ENCODE peak calls at places on chromosomes 4 and X, in seven cellular contexts. One of them, this sample, is unnamed.

GRCh38 chrX:122770581-122770980 is 413.5 kb upstream of the GRIA3 start:
- DNase-seq in bronchial epithelial cell: no peak
- DNase-seq in mammary epithelial cell: no peak
- DNase-seq in psoas muscle: no peak
- DNase-seq in astrocyte: peak
- DNase-seq in upper lobe of left lung: no peak
- DNase-seq in transverse colon: no peak
- DNase-seq in this sample: no peak

GRCh38 chrX:10617964-10618342 is 2.4 kb downstream of the MID1 start:
- DNase-seq in bronchial epithelial cell: peak
- DNase-seq in upper lobe of left lung: no peak
- DNase-seq in astrocyte: peak
- DNase-seq in psoas muscle: no peak
- DNase-seq in mammary epithelial cell: peak
- DNase-seq in transverse colon: no peak
- DNase-seq in this sample: no peak

GRCh38 chr4:23877758-23878229 is 12.1 kb downstream of the PPARGC1A start:
- DNase-seq in transverse colon: peak
- DNase-seq in psoas muscle: no peak
- DNase-seq in bronchial epithelial cell: peak
- DNase-seq in upper lobe of left lung: no peak
- DNase-seq in mammary epithelial cell: no peak
- DNase-seq in astrocyte: peak
- DNase-seq in this sample: peak

GRCh38 chrX:132676561-132677186 is 187.8 kb upstream of the MBNL3 start:
- DNase-seq in astrocyte: no peak
- DNase-seq in upper lobe of left lung: no peak
- DNase-seq in psoas muscle: no peak
- DNase-seq in bronchial epithelial cell: peak
- DNase-seq in mammary epithelial cell: no peak
- DNase-seq in transverse colon: no peak
- DNase-seq in this sample: no peak

GRCh38 chr4:110636231-110636676 is 13.4 kb upstream of the PITX2 start:
- DNase-seq in transverse colon: no peak
- DNase-seq in mammary epithelial cell: no peak
- DNase-seq in upper lobe of left lung: no peak
- DNase-seq in bronchial epithelial cell: no peak
- DNase-seq in psoas muscle: peak
- DNase-seq in astrocyte: no peak
- DNase-seq in this sample: no peak

GRCh38 chr4:145507636-145508035 is 26.0 kb downstream of the SMAD1 start:
- DNase-seq in psoas muscle: no peak
- DNase-seq in bronchial epithelial cell: peak
- DNase-seq in astrocyte: peak
- DNase-seq in mammary epithelial cell: peak
- DNase-seq in upper lobe of left lung: no peak
- DNase-seq in transverse colon: no peak
- DNase-seq in this sample: peak

GRCh38 chr4:102828497-102828808 is 1.1 kb upstream of the UBE2D3 start:
- DNase-seq in psoas muscle: no peak
- DNase-seq in upper lobe of left lung: no peak
- DNase-seq in bronchial epithelial cell: no peak
- DNase-seq in astrocyte: no peak
- DNase-seq in mammary epithelial cell: no peak
- DNase-seq in transverse colon: no peak
- DNase-seq in this sample: no peak

GRCh38 chr4:112523008-112523440 is 7.0 kb upstream of the NEUROG2 start:
- DNase-seq in bronchial epithelial cell: no peak
- DNase-seq in astrocyte: peak
- DNase-seq in transverse colon: peak
- DNase-seq in upper lobe of left lung: no peak
- DNase-seq in psoas muscle: no peak
- DNase-seq in mammary epithelial cell: peak
- DNase-seq in this sample: peak

GRCh38 chr4:69322055-69322454 is 41.8 kb downstream of the UGT2B28 start:
- DNase-seq in astrocyte: peak
- DNase-seq in upper lobe of left lung: no peak
- DNase-seq in bronchial epithelial cell: peak
- DNase-seq in psoas muscle: no peak
- DNase-seq in mammary epithelial cell: peak
- DNase-seq in transverse colon: no peak
- DNase-seq in this sample: peak

GRCh38 chrX:105822138-105823091 is at the start of gene NRK:
- DNase-seq in astrocyte: peak
- DNase-seq in upper lobe of left lung: no peak
- DNase-seq in transverse colon: no peak
- DNase-seq in psoas muscle: peak
- DNase-seq in bronchial epithelial cell: no peak
- DNase-seq in mammary epithelial cell: no peak
- DNase-seq in this sample: peak

GRCh38 chr4:96652821-96653220 is 812.9 kb downstream of the PDHA2 start:
- DNase-seq in psoas muscle: peak
- DNase-seq in bronchial epithelial cell: no peak
- DNase-seq in astrocyte: no peak
- DNase-seq in upper lobe of left lung: no peak
- DNase-seq in transverse colon: no peak
- DNase-seq in mammary epithelial cell: no peak
- DNase-seq in this sample: no peak

GRCh38 chr4:149887091-149887490 is 71.4 kb upstream of the IQCM start:
- DNase-seq in transverse colon: no peak
- DNase-seq in mammary epithelial cell: peak
- DNase-seq in bronchial epithelial cell: peak
- DNase-seq in astrocyte: peak
- DNase-seq in psoas muscle: no peak
- DNase-seq in upper lobe of left lung: no peak
- DNase-seq in this sample: no peak

GRCh38 chrX:68999351-68999750 is 165.9 kb downstream of the PJA1 start:
- DNase-seq in mammary epithelial cell: peak
- DNase-seq in psoas muscle: no peak
- DNase-seq in transverse colon: no peak
- DNase-seq in bronchial epithelial cell: peak
- DNase-seq in astrocyte: peak
- DNase-seq in upper lobe of left lung: no peak
- DNase-seq in this sample: no peak

GRCh38 chr4:109658871-109659410 is 44.3 kb downstream of the CASP6 start:
- DNase-seq in psoas muscle: no peak
- DNase-seq in astrocyte: no peak
- DNase-seq in upper lobe of left lung: no peak
- DNase-seq in bronchial epithelial cell: peak
- DNase-seq in transverse colon: no peak
- DNase-seq in mammary epithelial cell: no peak
- DNase-seq in this sample: peak

GRCh38 chr4:22019676-22020075 is 71.1 kb upstream of the KCNIP4 start:
- DNase-seq in bronchial epithelial cell: peak
- DNase-seq in psoas muscle: no peak
- DNase-seq in astrocyte: peak
- DNase-seq in transverse colon: no peak
- DNase-seq in upper lobe of left lung: no peak
- DNase-seq in mammary epithelial cell: no peak
- DNase-seq in this sample: peak

GRCh38 chrX:80285131-80285773 is 135.0 kb upstream of the TENT5D start:
- DNase-seq in astrocyte: no peak
- DNase-seq in psoas muscle: no peak
- DNase-seq in transverse colon: peak
- DNase-seq in mammary epithelial cell: peak
- DNase-seq in bronchial epithelial cell: peak
- DNase-seq in upper lobe of left lung: no peak
- DNase-seq in this sample: peak

GRCh38 chrX:137562096-137562495 is 3.8 kb upstream of the ZIC3 start:
- DNase-seq in psoas muscle: no peak
- DNase-seq in astrocyte: no peak
- DNase-seq in bronchial epithelial cell: no peak
- DNase-seq in transverse colon: no peak
- DNase-seq in mammary epithelial cell: no peak
- DNase-seq in upper lobe of left lung: no peak
- DNase-seq in this sample: no peak

GRCh38 chr4:44186096-44186849 is 262.3 kb downstream of the KCTD8 start:
- DNase-seq in psoas muscle: no peak
- DNase-seq in bronchial epithelial cell: no peak
- DNase-seq in astrocyte: no peak
- DNase-seq in transverse colon: no peak
- DNase-seq in upper lobe of left lung: no peak
- DNase-seq in mammary epithelial cell: no peak
- DNase-seq in this sample: no peak

GRCh38 chr4:30399476-30399875 is 320.7 kb upstream of the PCDH7 start:
- DNase-seq in upper lobe of left lung: no peak
- DNase-seq in astrocyte: no peak
- DNase-seq in mammary epithelial cell: no peak
- DNase-seq in transverse colon: no peak
- DNase-seq in psoas muscle: no peak
- DNase-seq in bronchial epithelial cell: no peak
- DNase-seq in this sample: no peak

GRCh38 chr4:39719804-39720580 is 22.1 kb downstream of the UBE2K start:
- DNase-seq in bronchial epithelial cell: peak
- DNase-seq in upper lobe of left lung: no peak
- DNase-seq in astrocyte: peak
- DNase-seq in transverse colon: no peak
- DNase-seq in mammary epithelial cell: peak
- DNase-seq in psoas muscle: no peak
- DNase-seq in this sample: no peak

GRCh38 chr4:84718699-84719098 is 135.8 kb downstream of the CDS1 start:
- DNase-seq in bronchial epithelial cell: no peak
- DNase-seq in psoas muscle: no peak
- DNase-seq in astrocyte: no peak
- DNase-seq in transverse colon: no peak
- DNase-seq in upper lobe of left lung: no peak
- DNase-seq in mammary epithelial cell: no peak
- DNase-seq in this sample: peak

GRCh38 chr4:10599574-10599973 is 85.0 kb downstream of the CLNK start:
- DNase-seq in mammary epithelial cell: no peak
- DNase-seq in transverse colon: no peak
- DNase-seq in upper lobe of left lung: no peak
- DNase-seq in astrocyte: no peak
- DNase-seq in psoas muscle: no peak
- DNase-seq in bronchial epithelial cell: no peak
- DNase-seq in this sample: no peak

GRCh38 chr4:77465271-77465670 is 140.3 kb upstream of the CXCL13 start:
- DNase-seq in upper lobe of left lung: no peak
- DNase-seq in transverse colon: peak
- DNase-seq in psoas muscle: no peak
- DNase-seq in bronchial epithelial cell: peak
- DNase-seq in astrocyte: no peak
- DNase-seq in mammary epithelial cell: peak
- DNase-seq in this sample: peak

GRCh38 chr4:103012085-103012484 is 7.4 kb downstream of the SLC9B1 start:
- DNase-seq in astrocyte: peak
- DNase-seq in bronchial epithelial cell: peak
- DNase-seq in mammary epithelial cell: peak
- DNase-seq in psoas muscle: no peak
- DNase-seq in upper lobe of left lung: no peak
- DNase-seq in transverse colon: no peak
- DNase-seq in this sample: peak

DNA sequence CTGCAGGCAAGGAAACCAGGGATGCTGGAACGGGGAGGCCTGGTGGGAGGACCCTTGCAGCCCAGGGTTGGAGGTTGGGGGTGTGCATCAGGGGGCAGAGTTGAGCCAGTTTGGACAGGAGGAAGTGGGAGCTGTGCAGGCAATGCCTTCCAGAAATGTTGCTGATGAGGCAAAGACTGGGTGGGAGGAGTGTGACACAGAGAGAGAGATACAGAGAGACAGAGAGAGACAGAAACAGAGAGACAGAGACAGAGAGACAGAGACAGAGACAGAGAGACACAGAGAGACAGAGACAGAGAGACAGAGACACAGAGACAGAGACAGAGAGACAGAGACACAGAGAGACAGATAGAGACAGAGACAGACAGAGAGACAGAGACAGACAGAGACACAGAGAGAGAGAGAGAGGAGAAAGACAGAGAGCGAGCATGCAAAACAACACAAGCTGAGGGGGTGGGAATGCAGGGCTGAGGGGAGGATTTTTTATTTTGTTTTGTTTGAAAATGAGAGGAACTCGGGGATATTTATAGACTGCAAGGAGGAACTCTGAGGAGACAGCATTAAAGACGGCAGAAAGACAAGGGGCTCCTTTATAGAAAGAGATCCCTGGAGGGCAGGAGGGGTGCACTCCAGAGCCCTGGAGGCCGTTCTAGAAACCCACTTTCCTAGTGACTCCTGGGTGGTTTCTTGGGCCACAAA is 1.9 kb upstream of the HAUS3 start:
- DNase-seq in transverse colon: peak
- DNase-seq in astrocyte: no peak
- DNase-seq in upper lobe of left lung: peak
- DNase-seq in psoas muscle: peak
- DNase-seq in bronchial epithelial cell: peak
- DNase-seq in mammary epithelial cell: no peak
- DNase-seq in this sample: peak
- TF ChIP-seq CTCF in transverse colon: no peak
- TF ChIP-seq CTCF in astrocyte: no peak
- TF ChIP-seq CTCF in upper lobe of left lung: peak
- TF ChIP-seq CTCF in psoas muscle: peak
- TF ChIP-seq CTCF in bronchial epithelial cell: no peak
- TF ChIP-seq CTCF in mammary epithelial cell: no peak
- TF ChIP-seq CTCF in this sample: peak

GRCh38 chrX:24154490-24155034 is 5.0 kb downstream of the ZFX start:
- DNase-seq in bronchial epithelial cell: no peak
- DNase-seq in astrocyte: no peak
- DNase-seq in mammary epithelial cell: no peak
- DNase-seq in psoas muscle: no peak
- DNase-seq in upper lobe of left lung: no peak
- DNase-seq in transverse colon: no peak
- DNase-seq in this sample: no peak
- H3K4me3 ChIP-seq in bronchial epithelial cell: no peak
- H3K4me3 ChIP-seq in astrocyte: no peak
- H3K4me3 ChIP-seq in mammary epithelial cell: no peak
- H3K4me3 ChIP-seq in psoas muscle: no peak
- H3K4me3 ChIP-seq in upper lobe of left lung: no peak
- H3K4me3 ChIP-seq in transverse colon: no peak
- H3K4me3 ChIP-seq in this sample: no peak

GRCh38 chrX:110156167-110156754 is 153.3 kb downstream of the TMEM164 start:
- DNase-seq in bronchial epithelial cell: no peak
- DNase-seq in transverse colon: no peak
- DNase-seq in upper lobe of left lung: no peak
- DNase-seq in astrocyte: no peak
- DNase-seq in psoas muscle: no peak
- DNase-seq in mammary epithelial cell: no peak
- DNase-seq in this sample: no peak
- TF ChIP-seq CTCF in bronchial epithelial cell: no peak
- TF ChIP-seq CTCF in transverse colon: peak
- TF ChIP-seq CTCF in upper lobe of left lung: peak
- TF ChIP-seq CTCF in astrocyte: no peak
- TF ChIP-seq CTCF in psoas muscle: peak
- TF ChIP-seq CTCF in mammary epithelial cell: peak
- TF ChIP-seq CTCF in this sample: peak

GRCh38 chrX:48802089-48802812 is 384 bp downstream of the HDAC6 start:
- DNase-seq in psoas muscle: peak
- DNase-seq in mammary epithelial cell: peak
- DNase-seq in bronchial epithelial cell: peak
- DNase-seq in astrocyte: peak
- DNase-seq in transverse colon: peak
- DNase-seq in upper lobe of left lung: peak
- DNase-seq in this sample: peak
- H3K4me3 ChIP-seq in psoas muscle: peak
- H3K4me3 ChIP-seq in mammary epithelial cell: peak
- H3K4me3 ChIP-seq in bronchial epithelial cell: peak
- H3K4me3 ChIP-seq in astrocyte: peak
- H3K4me3 ChIP-seq in transverse colon: peak
- H3K4me3 ChIP-seq in upper lobe of left lung: peak
- H3K4me3 ChIP-seq in this sample: peak

GRCh38 chr4:139085141-139085540 is 69.6 kb downstream of the NOCT start:
- DNase-seq in upper lobe of left lung: no peak
- DNase-seq in mammary epithelial cell: peak
- DNase-seq in astrocyte: peak
- DNase-seq in psoas muscle: no peak
- DNase-seq in transverse colon: no peak
- DNase-seq in bronchial epithelial cell: peak
- DNase-seq in this sample: peak
- TF ChIP-seq CTCF in upper lobe of left lung: no peak
- TF ChIP-seq CTCF in mammary epithelial cell: peak
- TF ChIP-seq CTCF in astrocyte: peak
- TF ChIP-seq CTCF in psoas muscle: peak
- TF ChIP-seq CTCF in transverse colon: no peak
- TF ChIP-seq CTCF in bronchial epithelial cell: peak
- TF ChIP-seq CTCF in this sample: peak

This sample was measured in fibroblast of pulmonary artery.